ENCODE peak calls at places on chromosomes 6 and 20, in five cellular contexts. C is A172, I is H4, Y is stromal cell of bone marrow, E is progenitor cell of endocrine pancreas. O is an unnamed sample.
A peak's percentile ranks its signal among the peaks of the same experiment; 100 is the strongest.

GRCh38 chr20:25039697-25040437 is 18.1 kb downstream of the ACSS1 start:
- DNase-seq in E (no peak), Y (peak; percentile 25), I (peak; percentile 84), C (peak; percentile 71), O (no peak)

GRCh38 chr20:3434232-3434631 is 26.8 kb upstream of the DNAAF9 start:
- DNase-seq in Y (no peak), E (no peak), I (no peak), C (no peak), O (no peak)

GRCh38 chr6:84466521-84466920 is 239.1 kb upstream of the CEP162 start:
- DNase-seq in C (peak; percentile 73), E (no peak), I (peak; percentile 10), Y (peak; percentile 21), O (no peak)

GRCh38 chr6:12482386-12482785 is 192.2 kb downstream of the EDN1 start:
- DNase-seq in Y (no peak), C (no peak), E (no peak), I (no peak), O (no peak)

GRCh38 chr6:7086488-7086887 is 21.3 kb upstream of the RREB1 start:
- DNase-seq in Y (no peak), E (no peak), C (peak; percentile 19), I (no peak), O (peak; percentile 14)

GRCh38 chr6:33427585-33428218 is 7.8 kb downstream of the SYNGAP1 start:
- DNase-seq in C (no peak), E (no peak), I (no peak), Y (no peak), O (no peak)

GRCh38 chr20:50216543-50217206 is 26.0 kb downstream of the CEBPB start:
- DNase-seq in Y (no peak), I (no peak), C (no peak), E (peak; percentile 24), O (no peak)

GRCh38 chr6:71324179-71324791 is 35.7 kb downstream of the OGFRL1 start:
- DNase-seq in E (no peak), I (no peak), Y (no peak), C (no peak), O (no peak)

GRCh38 chr6:157607317-157608109 is 215.5 kb upstream of the SNX9 start:
- DNase-seq in Y (no peak), I (no peak), E (no peak), C (no peak), O (no peak)

GRCh38 chr6:143734641-143735063 is 56.9 kb downstream of the PHACTR2 start:
- DNase-seq in I (no peak), C (no peak), E (no peak), Y (no peak), O (no peak)

GRCh38 chr6:44704240-44705150 is 317.0 kb downstream of the CDC5L start:
- DNase-seq in I (no peak), E (no peak), Y (no peak), C (no peak), O (no peak)

GRCh38 chr6:50591135-50591534 is 122.2 kb upstream of the TFAP2D start:
- DNase-seq in I (no peak), E (no peak), C (no peak), Y (no peak), O (no peak)

GRCh38 chr20:33524261-33524660 is 34.4 kb downstream of the CBFA2T2 start:
- DNase-seq in Y (no peak), I (no peak), C (peak; percentile 42), E (no peak), O (no peak)

GRCh38 chr20:46937827-46938226 is 43.2 kb downstream of the EYA2 start:
- DNase-seq in Y (no peak), C (no peak), I (no peak), E (no peak), O (no peak)

GRCh38 chr6:167644404-167645132 is 182.1 kb upstream of the AFDN start:
- DNase-seq in C (no peak), I (no peak), Y (no peak), E (no peak), O (no peak)

GRCh38 chr6:30507849-30508843 is 18.8 kb downstream of the HLA-E start:
- DNase-seq in E (no peak), C (no peak), Y (no peak), I (no peak), O (no peak)

GRCh38 chr6:116624036-116624805 is 7.9 kb downstream of the RSPH4A start:
- DNase-seq in I (no peak), E (no peak), C (no peak), Y (no peak), O (no peak)

GRCh38 chr6:155426408-155426945 is 29.2 kb downstream of the NOX3 start:
- DNase-seq in C (no peak), I (no peak), Y (no peak), E (no peak), O (no peak)

GRCh38 chr6:14258695-14259655 is 141.4 kb downstream of the CD83 start:
- DNase-seq in C (no peak), E (no peak), I (no peak), Y (no peak), O (no peak)

GRCh38 chr6:169926617-169927417 is 175.4 kb downstream of the ERMARD start:
- DNase-seq in C (no peak), Y (no peak), E (no peak), I (no peak), O (no peak)

GRCh38 chr6:109165392-109165964 is 70.2 kb downstream of the CEP57L1 start:
- DNase-seq in Y (peak; percentile 70), I (peak; percentile 18), E (no peak), C (peak; percentile 43), O (no peak)

GRCh38 chr20:46327557-46327956 is 19.3 kb upstream of the CDH22 start:
- DNase-seq in Y (no peak), E (no peak), I (no peak), C (no peak), O (no peak)

GRCh38 chr6:105601541-105602174 is 198.8 kb upstream of the PREP start:
- DNase-seq in I (peak; percentile 95), C (peak; percentile 92), Y (peak; percentile 97), E (no peak), O (no peak)

GRCh38 chr6:117536317-117536716 is 53.8 kb downstream of the DCBLD1 start:
- DNase-seq in E (no peak), I (no peak), C (no peak), Y (no peak), O (no peak)

GRCh38 chr6:149268768-149269167 is 48.7 kb upstream of the TAB2 start:
- DNase-seq in Y (peak; percentile 3), I (no peak), E (no peak), C (no peak), O (no peak)

O was measured in HAP-1.